ENCODE peak calls at places on chromosomes 5 and 9, in five cellular contexts. Z, N, Y, H and M are unnamed samples.

GRCh38 chr9:129898205-129898604 is 62.9 kb downstream of the USP20 start:
- DNase-seq in Z (peak; percentile 55), N (peak; percentile 42), Y (peak; percentile 18), H (no peak), M (no peak)

GRCh38 chr9:81999806-82000205 is 11.2 kb downstream of the SPATA31D1 start:
- DNase-seq in Z (no peak), N (no peak), Y (no peak), H (peak; percentile 7), M (no peak)

GRCh38 chr5:94857119-94857518 is 238.7 kb downstream of the SLF1 start:
- DNase-seq in Z (no peak), N (no peak), Y (no peak), H (no peak), M (no peak)

GRCh38 chr5:16794381-16794913 is 141.6 kb downstream of the MYO10 start:
- DNase-seq in Z (no peak), N (no peak), Y (no peak), H (no peak), M (no peak)

GRCh38 chr9:120730661-120731514 is 16.6 kb upstream of the MEGF9 start:
- DNase-seq in Z (peak; percentile 63), N (peak; percentile 86), Y (peak; percentile 93), H (no peak), M (peak; percentile 94)

GRCh38 chr5:43046474-43046873 is 6.4 kb upstream of the ANXA2R start:
- DNase-seq in Z (no peak), N (no peak), Y (no peak), H (no peak), M (no peak)

GRCh38 chr5:83000448-83000847 is 76.7 kb downstream of the TMEM167A start:
- DNase-seq in Z (no peak), N (peak; percentile 6), Y (no peak), H (no peak), M (no peak)

GRCh38 chr9:13213337-13213736 is 66.2 kb downstream of the MPDZ start:
- DNase-seq in Z (no peak), N (peak; percentile 52), Y (peak; percentile 57), H (no peak), M (no peak)

GRCh38 chr9:81680006-81680405 is 9.3 kb downstream of the TLE1 start:
- DNase-seq in Z (no peak), N (no peak), Y (no peak), H (no peak), M (no peak)

GRCh38 chr5:147831465-147831864 is at the start of gene SPINK1:
- DNase-seq in Z (no peak), N (no peak), Y (no peak), H (peak; percentile 53), M (no peak)

GRCh38 chr5:120151825-120152224 is 312.3 kb upstream of the PRR16 start:
- DNase-seq in Z (no peak), N (no peak), Y (no peak), H (no peak), M (no peak)

GRCh38 chr5:52989025-52989780 is at the start of gene ITGA2:
- DNase-seq in Z (peak; percentile 77), N (peak; percentile 31), Y (peak; percentile 70), H (peak; percentile 80), M (no peak)

GRCh38 chr5:58041884-58042283 is 418.0 kb downstream of the PLK2 start:
- DNase-seq in Z (no peak), N (no peak), Y (no peak), H (no peak), M (no peak)

GRCh38 chr5:87410941-87411340 is 1.8 kb downstream of the CCNH start:
- DNase-seq in Z (no peak), N (peak; percentile 90), Y (no peak), H (no peak), M (no peak)

GRCh38 chr5:143011621-143012020 is 241.4 kb downstream of the ARHGAP26 start:
- DNase-seq in Z (no peak), N (peak; percentile 70), Y (peak; percentile 20), H (no peak), M (no peak)

GRCh38 chr9:385818-386398 is 171.2 kb downstream of the DOCK8 start:
- DNase-seq in Z (peak; percentile 72), N (peak; percentile 63), Y (peak; percentile 61), H (peak; percentile 38), M (peak; percentile 7)

GRCh38 chr5:117299940-117300339 is 725.3 kb upstream of the SEMA6A start:
- DNase-seq in Z (no peak), N (no peak), Y (no peak), H (no peak), M (no peak)

GRCh38 chr5:34923694-34924461 is 5.5 kb upstream of the DNAJC21 start:
- DNase-seq in Z (peak; percentile 19), N (peak; percentile 91), Y (peak; percentile 78), H (no peak), M (no peak)

GRCh38 chr5:134524826-134525686 is at the start of gene JADE2:
- DNase-seq in Z (peak; percentile 55), N (peak; percentile 70), Y (peak; percentile 65), H (peak; percentile 80), M (no peak)

GRCh38 chr9:13110766-13111400 is 168.6 kb downstream of the MPDZ start:
- DNase-seq in Z (no peak), N (peak; percentile 71), Y (no peak), H (peak; percentile 7), M (no peak)

GRCh38 chr5:141050622-141051525 is at the start of gene PCDHB1:
- DNase-seq in Z (peak; percentile 6), N (no peak), Y (no peak), H (no peak), M (no peak)

GRCh38 chr5:90494043-90494442 is 19.4 kb downstream of the POLR3G start:
- DNase-seq in Z (no peak), N (no peak), Y (no peak), H (no peak), M (no peak)

GRCh38 chr5:56918054-56918453 is 8.7 kb downstream of the SETD9 start:
- DNase-seq in Z (no peak), N (no peak), Y (no peak), H (no peak), M (no peak)

GRCh38 chr5:36200513-36200912 is 41.2 kb downstream of the NADK2 start:
- DNase-seq in Z (no peak), N (peak; percentile 87), Y (peak; percentile 46), H (no peak), M (peak; percentile 15)

GRCh38 chr9:119052339-119053030 is 316.8 kb downstream of the BRINP1 start:
- DNase-seq in Z (peak; percentile 6), N (no peak), Y (no peak), H (no peak), M (no peak)

GRCh38 chr9:83501552-83501951 is 36.6 kb downstream of the FRMD3 start:
- DNase-seq in Z (no peak), N (no peak), Y (no peak), H (no peak), M (no peak)

GRCh38 chr5:129135633-129136032 is 41.1 kb downstream of the ISOC1 start:
- DNase-seq in Z (no peak), N (no peak), Y (peak; percentile 10), H (peak; percentile 5), M (no peak)

GRCh38 chr5:133400831-133401351 is 211.4 kb downstream of the FSTL4 start:
- DNase-seq in Z (peak; percentile 46), N (no peak), Y (no peak), H (no peak), M (no peak)